ENCODE peak calls at places on chromosomes 16 and 17, in five cellular contexts. One of them, this sample, is unnamed.

GRCh38 chr16:84775262-84775810 is 44.4 kb upstream of the CRISPLD2 start:
- DNase-seq in H9: no peak
- DNase-seq in neuronal stem cell: no peak
- DNase-seq in H1: no peak
- DNase-seq in IMR-90: no peak
- DNase-seq in this sample: no peak

GRCh38 chr17:15414502-15415348 is 52.7 kb downstream of the CDRT4 start:
- DNase-seq in H1: no peak
- DNase-seq in IMR-90: no peak
- DNase-seq in neuronal stem cell: no peak
- DNase-seq in H9: no peak
- DNase-seq in this sample: no peak

GRCh38 chr16:88298882-88299745 is 83.6 kb upstream of the ZNF469 start:
- DNase-seq in H1: no peak
- DNase-seq in neuronal stem cell: no peak
- DNase-seq in IMR-90: peak
- DNase-seq in H9: no peak
- DNase-seq in this sample: peak

GRCh38 chr17:47987240-47987835 is 16.4 kb downstream of the CDK5RAP3 start:
- DNase-seq in neuronal stem cell: peak
- DNase-seq in H9: peak
- DNase-seq in H1: no peak
- DNase-seq in IMR-90: no peak
- DNase-seq in this sample: no peak

GRCh38 chr16:10749680-10750035 is 6.0 kb downstream of the NUBP1 start:
- DNase-seq in H9: no peak
- DNase-seq in neuronal stem cell: no peak
- DNase-seq in IMR-90: peak
- DNase-seq in H1: no peak
- DNase-seq in this sample: peak

GRCh38 chr17:50051082-50051576 is 4.8 kb upstream of the ITGA3 start:
- DNase-seq in H1: no peak
- DNase-seq in neuronal stem cell: no peak
- DNase-seq in IMR-90: peak
- DNase-seq in H9: peak
- DNase-seq in this sample: peak

GRCh38 chr17:33562792-33563191 is 269.7 kb upstream of the ASIC2 start:
- DNase-seq in H1: no peak
- DNase-seq in neuronal stem cell: no peak
- DNase-seq in IMR-90: no peak
- DNase-seq in H9: peak
- DNase-seq in this sample: no peak

GRCh38 chr17:31155208-31155810 is 60.5 kb downstream of the NF1 start:
- DNase-seq in H9: no peak
- DNase-seq in H1: no peak
- DNase-seq in IMR-90: peak
- DNase-seq in neuronal stem cell: no peak
- DNase-seq in this sample: no peak

GRCh38 chr16:72371307-72372081 is 199.5 kb upstream of the PMFBP1 start:
- DNase-seq in H9: peak
- DNase-seq in neuronal stem cell: peak
- DNase-seq in H1: peak
- DNase-seq in IMR-90: peak
- DNase-seq in this sample: peak

GRCh38 chr17:50266384-50267073 is 7.7 kb upstream of the TMEM92 start:
- DNase-seq in IMR-90: peak
- DNase-seq in neuronal stem cell: no peak
- DNase-seq in H1: no peak
- DNase-seq in H9: peak
- DNase-seq in this sample: peak

GRCh38 chr17:9825751-9826150 is at the start of gene GLP2R:
- DNase-seq in IMR-90: no peak
- DNase-seq in H9: no peak
- DNase-seq in H1: no peak
- DNase-seq in neuronal stem cell: no peak
- DNase-seq in this sample: no peak

GRCh38 chr16:55892821-55893220 is 17.6 kb upstream of the CES5A start:
- DNase-seq in H1: no peak
- DNase-seq in H9: no peak
- DNase-seq in IMR-90: no peak
- DNase-seq in neuronal stem cell: no peak
- DNase-seq in this sample: no peak

GRCh38 chr17:17856386-17856785 is 19.6 kb upstream of the SREBF1 start:
- DNase-seq in H1: no peak
- DNase-seq in H9: no peak
- DNase-seq in neuronal stem cell: no peak
- DNase-seq in IMR-90: no peak
- DNase-seq in this sample: no peak

GRCh38 chr17:3474212-3474611 is 1.6 kb upstream of the ASPA start:
- DNase-seq in neuronal stem cell: no peak
- DNase-seq in H1: no peak
- DNase-seq in IMR-90: no peak
- DNase-seq in H9: no peak
- DNase-seq in this sample: peak

GRCh38 chr17:63286254-63286653 is 159.9 kb downstream of the CYB561 start:
- DNase-seq in H1: no peak
- DNase-seq in H9: no peak
- DNase-seq in neuronal stem cell: no peak
- DNase-seq in IMR-90: no peak
- DNase-seq in this sample: no peak

GRCh38 chr17:47072881-47073280 is 93.8 kb upstream of the RPRML start:
- DNase-seq in H9: no peak
- DNase-seq in H1: no peak
- DNase-seq in neuronal stem cell: no peak
- DNase-seq in IMR-90: peak
- DNase-seq in this sample: peak

GRCh38 chr17:26792486-26792885 is 501.4 kb upstream of the WSB1 start:
- DNase-seq in neuronal stem cell: peak
- DNase-seq in H1: peak
- DNase-seq in IMR-90: peak
- DNase-seq in H9: no peak
- DNase-seq in this sample: peak

GRCh38 chr17:35289222-35289621 is 46.4 kb downstream of the SLFN5 start:
- DNase-seq in H9: no peak
- DNase-seq in neuronal stem cell: no peak
- DNase-seq in IMR-90: no peak
- DNase-seq in H1: no peak
- DNase-seq in this sample: no peak

GRCh38 chr17:58267347-58268324 is 13.1 kb downstream of the MPO start:
- DNase-seq in H9: no peak
- DNase-seq in IMR-90: no peak
- DNase-seq in H1: no peak
- DNase-seq in neuronal stem cell: no peak
- DNase-seq in this sample: no peak

GRCh38 chr17:76252040-76252954 is 12.0 kb upstream of the RNF157 start:
- DNase-seq in IMR-90: peak
- DNase-seq in H1: no peak
- DNase-seq in H9: no peak
- DNase-seq in neuronal stem cell: no peak
- DNase-seq in this sample: peak

GRCh38 chr16:75727221-75727620 is 931 bp upstream of the CPHXL start:
- DNase-seq in neuronal stem cell: no peak
- DNase-seq in H9: no peak
- DNase-seq in H1: no peak
- DNase-seq in IMR-90: no peak
- DNase-seq in this sample: no peak

GRCh38 chr17:45650601-45651000 is 133.5 kb upstream of the CRHR1 start:
- DNase-seq in IMR-90: peak
- DNase-seq in H9: no peak
- DNase-seq in neuronal stem cell: no peak
- DNase-seq in H1: no peak
- DNase-seq in this sample: no peak

GRCh38 chr17:73261952-73262675 is 434 bp upstream of the CPSF4L start:
- DNase-seq in IMR-90: no peak
- DNase-seq in H9: no peak
- DNase-seq in H1: peak
- DNase-seq in neuronal stem cell: peak
- DNase-seq in this sample: no peak

GRCh38 chr17:64032081-64032480 is 11.6 kb upstream of the ICAM2 start:
- DNase-seq in H1: no peak
- DNase-seq in IMR-90: peak
- DNase-seq in neuronal stem cell: no peak
- DNase-seq in H9: peak
- DNase-seq in this sample: no peak

GRCh38 chr17:60145006-60145935 is 4.5 kb upstream of the CA4 start:
- DNase-seq in H9: peak
- DNase-seq in neuronal stem cell: peak
- DNase-seq in H1: no peak
- DNase-seq in IMR-90: no peak
- DNase-seq in this sample: no peak

GRCh38 chr16:86354641-86355040 is 155.7 kb upstream of the FOXF1 start:
- DNase-seq in neuronal stem cell: no peak
- DNase-seq in H9: no peak
- DNase-seq in IMR-90: peak
- DNase-seq in H1: no peak
- DNase-seq in this sample: peak

GRCh38 chr17:65190467-65191095 is 53.4 kb downstream of the RGS9 start:
- DNase-seq in H9: no peak
- DNase-seq in H1: no peak
- DNase-seq in IMR-90: peak
- DNase-seq in neuronal stem cell: no peak
- DNase-seq in this sample: peak

GRCh38 chr17:35341465-35341992 is 31.9 kb downstream of the SLFN11 start:
- DNase-seq in H9: no peak
- DNase-seq in H1: no peak
- DNase-seq in IMR-90: no peak
- DNase-seq in neuronal stem cell: no peak
- DNase-seq in this sample: no peak

GRCh38 chr16:55534773-55535172 is 25.9 kb downstream of the LPCAT2 start:
- DNase-seq in IMR-90: no peak
- DNase-seq in neuronal stem cell: no peak
- DNase-seq in H1: no peak
- DNase-seq in H9: no peak
- DNase-seq in this sample: no peak

GRCh38 chr17:48873212-48873611 is 19.4 kb upstream of the ATP5MC1 start:
- DNase-seq in neuronal stem cell: no peak
- DNase-seq in H1: no peak
- DNase-seq in H9: no peak
- DNase-seq in IMR-90: peak
- DNase-seq in this sample: peak

GRCh38 chr17:42365136-42365535 is 23.1 kb downstream of the STAT3 start:
- DNase-seq in H9: no peak
- DNase-seq in H1: no peak
- DNase-seq in neuronal stem cell: no peak
- DNase-seq in IMR-90: peak
- DNase-seq in this sample: peak
- H2BK15ac ChIP-seq in H9: no peak
- H2BK15ac ChIP-seq in H1: no peak
- H2BK15ac ChIP-seq in neuronal stem cell: no peak
- H2BK15ac ChIP-seq in IMR-90: no peak
- H2BK15ac ChIP-seq in this sample: no peak

DNA sequence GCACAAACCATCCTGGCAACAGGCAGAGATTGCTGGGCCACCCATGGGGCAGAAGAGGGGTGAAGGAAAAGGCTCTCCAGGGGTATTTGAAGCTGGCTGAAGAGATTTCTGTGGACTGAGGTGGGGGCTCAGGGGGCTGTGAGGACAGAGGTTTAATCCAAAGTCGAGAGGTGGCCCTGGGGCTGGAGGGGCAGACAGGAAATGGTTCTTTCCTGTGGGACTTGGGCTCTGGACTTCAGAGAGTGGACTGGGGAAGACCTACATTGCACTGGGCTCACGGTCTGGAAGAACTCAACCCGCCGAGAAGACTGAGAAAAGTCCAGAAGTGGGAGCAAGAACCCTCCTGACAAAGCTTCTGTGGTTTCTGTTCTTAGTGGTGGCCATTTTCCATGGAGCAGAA is 2.9 kb downstream of the CCDC42 start:
- DNase-seq in H1: no peak
- DNase-seq in H9: peak
- DNase-seq in IMR-90: no peak
- DNase-seq in neuronal stem cell: no peak
- DNase-seq in this sample: no peak
- H4K91ac ChIP-seq in H1: no peak
- H4K91ac ChIP-seq in H9: no peak
- H4K91ac ChIP-seq in IMR-90: no peak
- H4K91ac ChIP-seq in neuronal stem cell: no peak
- H4K91ac ChIP-seq in this sample: no peak

GRCh38 chr16:1324286-1324826 is 9.1 kb upstream of the BAIAP3 start:
- DNase-seq in H1: no peak
- DNase-seq in neuronal stem cell: no peak
- DNase-seq in IMR-90: no peak
- DNase-seq in H9: no peak
- DNase-seq in this sample: no peak
- H2BK15ac ChIP-seq in H1: no peak
- H2BK15ac ChIP-seq in neuronal stem cell: no peak
- H2BK15ac ChIP-seq in IMR-90: no peak
- H2BK15ac ChIP-seq in H9: no peak
- H2BK15ac ChIP-seq in this sample: no peak

DNA sequence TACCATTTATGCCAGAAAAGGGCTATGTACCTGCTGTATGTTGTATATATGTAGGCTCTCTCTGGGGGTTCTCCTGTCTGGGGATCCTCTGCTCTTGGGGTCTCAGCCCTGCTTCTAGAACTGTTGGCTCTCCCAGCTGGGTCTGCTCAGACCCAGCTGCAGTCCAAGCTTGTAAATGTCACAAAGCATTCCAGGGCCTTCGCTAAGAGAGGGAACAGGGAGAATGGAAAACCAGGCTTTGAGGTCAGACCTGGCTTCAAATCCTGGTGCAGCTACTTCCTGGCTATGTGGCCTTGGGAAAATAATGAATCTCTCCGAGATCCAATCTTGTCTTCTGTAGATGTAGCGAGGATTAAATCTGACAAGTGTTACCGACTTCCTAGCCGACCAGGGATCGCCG is 44.0 kb downstream of the NLRP1 start:
- DNase-seq in H1: no peak
- DNase-seq in H9: no peak
- DNase-seq in neuronal stem cell: no peak
- DNase-seq in IMR-90: no peak
- DNase-seq in this sample: no peak
- H4K91ac ChIP-seq in H1: no peak
- H4K91ac ChIP-seq in H9: no peak
- H4K91ac ChIP-seq in neuronal stem cell: no peak
- H4K91ac ChIP-seq in IMR-90: no peak
- H4K91ac ChIP-seq in this sample: no peak

GRCh38 chr16:57873218-57873617 is 70.9 kb upstream of the KIFC3 start:
- DNase-seq in IMR-90: no peak
- DNase-seq in H9: peak
- DNase-seq in H1: peak
- DNase-seq in neuronal stem cell: no peak
- DNase-seq in this sample: no peak
- H2BK15ac ChIP-seq in IMR-90: no peak
- H2BK15ac ChIP-seq in H9: no peak
- H2BK15ac ChIP-seq in H1: no peak
- H2BK15ac ChIP-seq in neuronal stem cell: no peak
- H2BK15ac ChIP-seq in this sample: no peak

GRCh38 chr17:2063306-2064146 is 8.6 kb downstream of the HIC1 start:
- DNase-seq in H9: no peak
- DNase-seq in IMR-90: peak
- DNase-seq in H1: no peak
- DNase-seq in neuronal stem cell: no peak
- DNase-seq in this sample: peak
- H4K91ac ChIP-seq in H9: no peak
- H4K91ac ChIP-seq in IMR-90: peak
- H4K91ac ChIP-seq in H1: no peak
- H4K91ac ChIP-seq in neuronal stem cell: no peak
- H4K91ac ChIP-seq in this sample: peak

This sample was measured in mesenchymal stem cell.